ENCODE peak calls at places on chromosomes 16 and 17, in seven cellular contexts. A, R, J, F, Q, S and G are unnamed samples.

GRCh38 chr17:8608001-8608400 is 22.5 kb downstream of the MYH10 start:
- DNase-seq in S (no peak), A (no peak), J (no peak), Q (no peak), F (no peak), R (no peak), G (no peak)

GRCh38 chr17:8059131-8059530 is 20.3 kb downstream of the ALOX15B start:
- DNase-seq in A (peak; percentile 15), F (no peak), S (no peak), R (no peak), J (no peak), Q (no peak), G (no peak)

GRCh38 chr16:82045471-82046178 is 10.6 kb downstream of the HSD17B2 start:
- DNase-seq in F (no peak), J (no peak), Q (no peak), R (no peak), A (no peak), S (no peak), G (no peak)

GRCh38 chr16:59683709-59684108 is 949.6 kb upstream of the GOT2 start:
- DNase-seq in F (no peak), Q (no peak), S (no peak), R (no peak), A (no peak), J (no peak), G (no peak)

GRCh38 chr16:24748242-24748641 is 18.8 kb downstream of the TNRC6A start:
- DNase-seq in S (peak; percentile 56), F (no peak), Q (peak; percentile 45), J (peak; percentile 73), A (peak; percentile 78), R (no peak), G (no peak)

GRCh38 chr17:48543854-48544355 is 1.0 kb downstream of the HOXB2 start:
- DNase-seq in Q (no peak), A (no peak), S (no peak), J (no peak), R (peak; percentile 48), F (no peak), G (no peak)

GRCh38 chr17:40532520-40533253 is 31.3 kb upstream of the TNS4 start:
- DNase-seq in Q (no peak), F (no peak), J (no peak), A (peak; percentile 53), R (no peak), S (no peak), G (no peak)

GRCh38 chr17:38358586-38359513 is 7.2 kb downstream of the SOCS7 start:
- DNase-seq in Q (no peak), R (no peak), S (no peak), A (no peak), F (no peak), J (no peak), G (no peak)

GRCh38 chr17:15377608-15378007 is 36.2 kb upstream of the TEKT3 start:
- DNase-seq in F (no peak), R (no peak), J (no peak), Q (no peak), S (no peak), A (no peak), G (no peak)

GRCh38 chr16:8905795-8906591 is 23.8 kb downstream of the LITAFD start:
- DNase-seq in R (no peak), A (no peak), Q (no peak), J (no peak), F (no peak), S (no peak), G (no peak)

GRCh38 chr17:41948747-41949460 is 17.7 kb upstream of the CNP start:
- DNase-seq in R (no peak), F (no peak), Q (no peak), S (no peak), A (no peak), J (no peak), G (no peak)

GRCh38 chr17:69213059-69213813 is 15.4 kb downstream of the ABCA10 start:
- DNase-seq in A (no peak), J (no peak), F (no peak), S (no peak), R (no peak), Q (no peak), G (no peak)

GRCh38 chr17:81094744-81095607 is 60.0 kb downstream of the BAIAP2 start:
- DNase-seq in R (peak; percentile 74), F (peak; percentile 96), S (peak; percentile 72), A (peak; percentile 89), J (peak; percentile 90), Q (peak; percentile 76), G (no peak)
- H3K4me1 ChIP-seq in R (peaks cover 36% of the 10 kb centered on the region), F (peaks cover 56% of the 10 kb centered on the region), S (peaks cover 47% of the 10 kb centered on the region), A (peaks cover 18% of the 10 kb centered on the region), J (peaks cover 28% of the 10 kb centered on the region), Q (no peaks in the 10 kb centered on the region), G (peaks cover 81% of the 10 kb centered on the region)

GRCh38 chr17:16989953-16990860 is 18.3 kb upstream of the TNFRSF13B start:
- DNase-seq in R (no peak), J (no peak), A (no peak), F (no peak), S (no peak), Q (no peak), G (no peak)
- H3K4me3 ChIP-seq in R (no peak overlapping the region), J (no peak overlapping the region), A (no peak overlapping the region), F (no peak overlapping the region), S (no peak overlapping the region), Q (no peak overlapping the region), G (no peak overlapping the region)

GRCh38 chr17:64216030-64216384 is 47.1 kb downstream of the TEX2 start:
- DNase-seq in S (no peak), Q (no peak), A (no peak), R (no peak), F (no peak), J (no peak), G (no peak)

GRCh38 chr17:64214950-64215349 is 48.1 kb downstream of the TEX2 start:
- DNase-seq in A (no peak), Q (no peak), F (no peak), S (no peak), R (no peak), J (no peak), G (no peak)

GRCh38 chr17:64218066-64218465 is 45.0 kb downstream of the TEX2 start:
- DNase-seq in A (no peak), S (no peak), R (no peak), Q (no peak), J (no peak), F (no peak), G (no peak)

GRCh38 chr17:64217249-64217652 is 45.8 kb downstream of the TEX2 start:
- DNase-seq in J (no peak), F (no peak), R (no peak), A (no peak), S (no peak), Q (no peak), G (no peak)

GRCh38 chr17:64216385-64217248 is 46.4 kb downstream of the TEX2 start:
- DNase-seq in F (no peak), A (no peak), S (peak; percentile 64), R (no peak), J (no peak), Q (no peak), G (no peak)
- H3K4me1 ChIP-seq in F (no peaks in the 10 kb centered on the region), A (peaks cover 39% of the 10 kb centered on the region), S (peaks cover 52% of the 10 kb centered on the region), R (peaks cover 34% of the 10 kb centered on the region), J (peaks cover 19% of the 10 kb centered on the region), Q (peaks cover 32% of the 10 kb centered on the region), G (peaks cover 83% of the 10 kb centered on the region)

GRCh38 chr17:78236362-78237127 is 5.1 kb downstream of the TMEM235 start:
- DNase-seq in J (no peak), S (no peak), F (no peak), Q (no peak), R (no peak), A (no peak), G (no peak)

GRCh38 chr17:78233678-78234077 is 2.2 kb downstream of the TMEM235 start:
- DNase-seq in R (no peak), F (no peak), J (no peak), Q (no peak), S (no peak), A (no peak), G (no peak)

GRCh38 chr17:78237403-78238012 is 6.1 kb downstream of the TMEM235 start:
- DNase-seq in J (no peak), F (no peak), A (no peak), R (no peak), S (no peak), Q (no peak), G (no peak)

GRCh38 chr17:78234261-78234865 is 2.9 kb downstream of the TMEM235 start:
- DNase-seq in F (no peak), S (no peak), Q (no peak), R (no peak), A (no peak), J (no peak), G (no peak)

GRCh38 chr17:78235885-78236284 is 4.5 kb downstream of the TMEM235 start:
- DNase-seq in R (no peak), J (no peak), S (no peak), F (no peak), A (no peak), Q (no peak), G (no peak)
- H3K4me3 ChIP-seq in R (no peak overlapping the region), J (no peak overlapping the region), S (no peak overlapping the region), F (no peak overlapping the region), A (no peak overlapping the region), Q (no peak overlapping the region), G (no peak overlapping the region)

DNA sequence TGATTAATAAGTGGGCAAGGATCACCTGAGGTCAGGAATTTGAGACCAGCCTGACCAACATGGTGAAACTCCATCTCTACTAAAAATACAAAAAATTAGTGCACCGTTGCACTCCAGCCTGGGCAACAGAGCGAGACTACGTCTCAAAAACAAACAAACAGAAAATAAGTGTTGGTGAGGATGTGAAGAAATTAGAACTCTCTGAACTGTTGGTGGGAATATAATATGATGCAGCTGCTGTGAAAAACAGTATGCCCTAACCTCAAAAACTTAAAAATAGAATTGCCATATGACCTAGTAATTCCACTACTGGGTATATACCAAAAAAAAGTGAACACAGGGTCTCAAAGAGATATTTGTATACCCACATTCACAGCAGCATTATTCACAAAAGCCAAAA is 26.1 kb downstream of the GLG1 start:
- DNase-seq in A (no peak), F (no peak), J (no peak), S (no peak), R (no peak), Q (no peak), G (no peak)
- H3K4me1 ChIP-seq in A (peaks cover 3% of the 10 kb centered on the region), F (peaks cover 77% of the 10 kb centered on the region), J (no peaks in the 10 kb centered on the region), S (peaks cover 49% of the 10 kb centered on the region), R (peaks cover 11% of the 10 kb centered on the region), Q (peaks cover 7% of the 10 kb centered on the region), G (peaks cover 32% of the 10 kb centered on the region)

DNA sequence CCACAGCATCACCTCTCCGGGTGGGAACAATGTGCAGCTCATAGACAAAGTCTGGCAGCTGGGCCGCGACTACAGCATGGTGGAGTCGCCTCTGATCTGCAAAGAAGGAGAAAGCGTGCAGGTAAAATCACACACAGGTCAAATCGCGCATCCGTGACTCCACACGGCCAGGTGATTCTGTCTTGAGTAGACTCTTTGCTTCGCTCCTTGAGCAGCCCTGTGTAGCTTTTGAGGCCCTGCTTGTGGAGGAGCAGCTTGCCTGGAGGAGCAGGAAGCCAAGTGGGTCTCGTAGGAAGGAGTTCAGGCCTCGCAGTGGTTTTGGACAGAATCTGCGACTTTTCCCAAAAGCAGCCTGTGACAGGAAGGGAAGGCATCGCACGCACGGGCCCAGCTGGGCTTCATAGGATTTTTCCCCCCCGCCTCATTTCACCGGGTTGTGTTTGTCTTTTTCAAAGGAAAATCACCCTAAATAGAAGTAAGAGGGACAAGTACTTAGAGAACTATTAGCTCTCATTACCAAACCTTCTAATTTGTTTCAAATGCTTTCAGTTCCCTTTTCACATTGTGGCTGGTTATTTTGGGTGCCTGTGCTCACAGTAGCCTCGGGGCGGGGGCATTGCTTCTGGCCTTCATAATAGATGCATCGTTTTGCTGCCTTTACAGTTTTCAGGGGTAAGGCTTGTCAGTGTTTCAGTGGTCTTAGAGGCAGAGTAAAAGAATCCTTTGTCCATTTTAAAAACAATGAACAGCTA is 71.5 kb downstream of the SEC14L1 start:
- DNase-seq in F (no peak), R (peak; percentile 38), J (no peak), A (no peak), S (no peak), Q (no peak), G (no peak)
- H3K4me3 ChIP-seq in F (no peak overlapping the region), R (no peak overlapping the region), J (no peak overlapping the region), A (no peak overlapping the region), S (no peak overlapping the region), Q (no peak overlapping the region), G (no peak overlapping the region)